ENCODE peak calls at places on chromosomes 3 and 15, in five cellular contexts. One of them, this sample, is unnamed.

GRCh38 chr3:39166134-39166710 is 12.8 kb upstream of the CSRNP1 start:
- DNase-seq in lower lobe of right lung: no peak
- DNase-seq in NB4: peak
- DNase-seq in BE2C: no peak
- DNase-seq in HL-60: no peak
- DNase-seq in this sample: peak

GRCh38 chr15:81784751-81785150 is 261.1 kb downstream of the MEX3B start:
- DNase-seq in lower lobe of right lung: no peak
- DNase-seq in HL-60: no peak
- DNase-seq in BE2C: no peak
- DNase-seq in NB4: no peak
- DNase-seq in this sample: no peak

GRCh38 chr3:155270485-155271342 is 22.8 kb downstream of the STRIT1 start:
- DNase-seq in HL-60: no peak
- DNase-seq in lower lobe of right lung: no peak
- DNase-seq in BE2C: no peak
- DNase-seq in NB4: peak
- DNase-seq in this sample: no peak

GRCh38 chr3:50263443-50264388 is 5.2 kb upstream of the SEMA3B start:
- DNase-seq in HL-60: no peak
- DNase-seq in BE2C: no peak
- DNase-seq in lower lobe of right lung: no peak
- DNase-seq in NB4: no peak
- DNase-seq in this sample: no peak

GRCh38 chr3:186787642-186788481 is 4.5 kb downstream of the EIF4A2 start:
- DNase-seq in HL-60: no peak
- DNase-seq in BE2C: no peak
- DNase-seq in NB4: no peak
- DNase-seq in lower lobe of right lung: no peak
- DNase-seq in this sample: no peak

GRCh38 chr15:59587085-59587826 is 24.3 kb upstream of the GCNT3 start:
- DNase-seq in HL-60: no peak
- DNase-seq in NB4: no peak
- DNase-seq in BE2C: no peak
- DNase-seq in lower lobe of right lung: no peak
- DNase-seq in this sample: no peak

GRCh38 chr3:143535994-143536784 is 312.1 kb downstream of the SLC9A9 start:
- DNase-seq in BE2C: no peak
- DNase-seq in lower lobe of right lung: no peak
- DNase-seq in HL-60: no peak
- DNase-seq in NB4: no peak
- DNase-seq in this sample: no peak

GRCh38 chr3:11562277-11562881 is 81.3 kb downstream of the VGLL4 start:
- DNase-seq in HL-60: no peak
- DNase-seq in BE2C: no peak
- DNase-seq in lower lobe of right lung: no peak
- DNase-seq in NB4: no peak
- DNase-seq in this sample: no peak

GRCh38 chr15:51375966-51376640 is 34.6 kb downstream of the GLDN start:
- DNase-seq in HL-60: no peak
- DNase-seq in BE2C: no peak
- DNase-seq in lower lobe of right lung: no peak
- DNase-seq in NB4: no peak
- DNase-seq in this sample: no peak

GRCh38 chr3:189303584-189303983 is 131.8 kb downstream of the TPRG1 start:
- DNase-seq in NB4: no peak
- DNase-seq in lower lobe of right lung: no peak
- DNase-seq in HL-60: no peak
- DNase-seq in BE2C: no peak
- DNase-seq in this sample: no peak

GRCh38 chr3:59886790-59887189 is 837.0 kb upstream of the CFAP20DC start:
- DNase-seq in lower lobe of right lung: no peak
- DNase-seq in NB4: no peak
- DNase-seq in BE2C: no peak
- DNase-seq in HL-60: no peak
- DNase-seq in this sample: no peak

GRCh38 chr15:58182460-58183163 is 44.4 kb downstream of the AQP9 start:
- DNase-seq in lower lobe of right lung: no peak
- DNase-seq in NB4: peak
- DNase-seq in BE2C: peak
- DNase-seq in HL-60: peak
- DNase-seq in this sample: peak

GRCh38 chr3:118544458-118544857 is 490.2 kb downstream of the IGSF11 start:
- DNase-seq in NB4: no peak
- DNase-seq in BE2C: no peak
- DNase-seq in HL-60: no peak
- DNase-seq in lower lobe of right lung: no peak
- DNase-seq in this sample: no peak

GRCh38 chr3:121821421-121822199 is 13.2 kb downstream of the IQCB1 start:
- DNase-seq in HL-60: no peak
- DNase-seq in lower lobe of right lung: no peak
- DNase-seq in BE2C: no peak
- DNase-seq in NB4: no peak
- DNase-seq in this sample: no peak

GRCh38 chr3:178056868-178057267 is 479.4 kb upstream of the KCNMB2 start:
- DNase-seq in lower lobe of right lung: no peak
- DNase-seq in NB4: no peak
- DNase-seq in BE2C: no peak
- DNase-seq in HL-60: no peak
- DNase-seq in this sample: no peak

GRCh38 chr15:68725736-68726135 is 95.0 kb downstream of the ANP32A start:
- DNase-seq in NB4: peak
- DNase-seq in BE2C: no peak
- DNase-seq in lower lobe of right lung: peak
- DNase-seq in HL-60: peak
- DNase-seq in this sample: peak

GRCh38 chr3:29279830-29280229 is 1.0 kb upstream of the RBMS3 start:
- DNase-seq in HL-60: no peak
- DNase-seq in lower lobe of right lung: no peak
- DNase-seq in BE2C: no peak
- DNase-seq in NB4: no peak
- DNase-seq in this sample: no peak

DNA sequence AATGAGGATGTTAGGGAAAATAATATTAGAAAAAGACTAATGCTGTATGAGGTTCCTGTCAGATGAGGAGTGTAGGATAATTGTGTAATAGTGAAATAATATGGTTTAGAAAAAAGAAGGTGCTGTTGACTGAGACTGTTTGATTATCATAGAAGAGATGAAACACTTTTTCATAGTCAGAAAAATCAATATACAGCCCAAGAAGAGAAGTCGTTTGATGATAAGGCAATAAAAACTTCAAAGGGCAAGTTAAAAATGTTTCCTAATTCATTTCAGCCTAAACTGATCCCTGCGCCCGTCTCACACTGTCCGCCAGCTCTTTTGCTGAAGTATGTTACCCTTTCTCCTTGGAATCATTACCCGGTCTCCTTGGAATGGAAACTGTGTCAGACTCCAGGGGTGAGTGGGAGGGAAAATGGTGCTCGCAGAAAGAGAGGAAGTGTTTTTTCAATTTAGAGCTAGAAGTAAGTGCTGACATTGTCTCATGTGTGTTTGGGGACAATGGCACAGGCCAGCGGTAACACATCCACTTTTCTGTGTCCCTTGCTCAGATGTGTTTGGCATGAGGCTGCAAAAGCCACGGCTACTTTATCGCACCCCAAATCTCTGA is 23.6 kb downstream of the DUT start:
- DNase-seq in HL-60: no peak
- DNase-seq in NB4: no peak
- DNase-seq in lower lobe of right lung: no peak
- DNase-seq in BE2C: no peak
- DNase-seq in this sample: no peak
- H3K4me3 ChIP-seq in HL-60: no peak
- H3K4me3 ChIP-seq in NB4: no peak
- H3K4me3 ChIP-seq in lower lobe of right lung: no peak
- H3K4me3 ChIP-seq in BE2C: no peak
- H3K4me3 ChIP-seq in this sample: no peak

GRCh38 chr3:24522155-24522579 is 27.5 kb upstream of the THRB start:
- DNase-seq in BE2C: peak
- DNase-seq in NB4: no peak
- DNase-seq in HL-60: no peak
- DNase-seq in lower lobe of right lung: no peak
- DNase-seq in this sample: no peak

GRCh38 chr3:24520941-24521305 is 26.3 kb upstream of the THRB start:
- DNase-seq in NB4: no peak
- DNase-seq in lower lobe of right lung: no peak
- DNase-seq in BE2C: no peak
- DNase-seq in HL-60: no peak
- DNase-seq in this sample: no peak

GRCh38 chr3:24520101-24520495 is 25.4 kb upstream of the THRB start:
- DNase-seq in lower lobe of right lung: no peak
- DNase-seq in BE2C: no peak
- DNase-seq in HL-60: no peak
- DNase-seq in NB4: no peak
- DNase-seq in this sample: no peak

GRCh38 chr3:24523195-24523594 is 28.5 kb upstream of the THRB start:
- DNase-seq in lower lobe of right lung: no peak
- DNase-seq in HL-60: no peak
- DNase-seq in BE2C: no peak
- DNase-seq in NB4: no peak
- DNase-seq in this sample: no peak

GRCh38 chr3:24521306-24522154 is 26.9 kb upstream of the THRB start:
- DNase-seq in lower lobe of right lung: peak
- DNase-seq in BE2C: peak
- DNase-seq in HL-60: no peak
- DNase-seq in NB4: no peak
- DNase-seq in this sample: peak
- TF ChIP-seq CTCF in lower lobe of right lung: no peak
- TF ChIP-seq CTCF in BE2C: no peak
- TF ChIP-seq CTCF in HL-60: no peak
- TF ChIP-seq CTCF in NB4: no peak
- TF ChIP-seq CTCF in this sample: no peak

GRCh38 chr3:9795212-9795611 is 2.3 kb downstream of the ARPC4 start:
- DNase-seq in NB4: peak
- DNase-seq in lower lobe of right lung: no peak
- DNase-seq in HL-60: no peak
- DNase-seq in BE2C: no peak
- DNase-seq in this sample: no peak

GRCh38 chr3:9791790-9792404 is 376 bp downstream of the TADA3 start:
- DNase-seq in HL-60: no peak
- DNase-seq in lower lobe of right lung: no peak
- DNase-seq in BE2C: no peak
- DNase-seq in NB4: no peak
- DNase-seq in this sample: no peak

GRCh38 chr3:9792405-9793160 is at the start of the genes ARPC4 and TADA3:
- DNase-seq in HL-60: peak
- DNase-seq in BE2C: peak
- DNase-seq in NB4: peak
- DNase-seq in lower lobe of right lung: peak
- DNase-seq in this sample: peak

GRCh38 chr3:9793161-9793781 is 389 bp downstream of the ARPC4 start:
- DNase-seq in lower lobe of right lung: peak
- DNase-seq in BE2C: no peak
- DNase-seq in HL-60: peak
- DNase-seq in NB4: peak
- DNase-seq in this sample: no peak

GRCh38 chr3:9794400-9794799 is 1.5 kb downstream of the ARPC4 start:
- DNase-seq in HL-60: no peak
- DNase-seq in BE2C: no peak
- DNase-seq in NB4: no peak
- DNase-seq in lower lobe of right lung: no peak
- DNase-seq in this sample: no peak
- H3K4me3 ChIP-seq in HL-60: no peak
- H3K4me3 ChIP-seq in BE2C: no peak
- H3K4me3 ChIP-seq in NB4: no peak
- H3K4me3 ChIP-seq in lower lobe of right lung: no peak
- H3K4me3 ChIP-seq in this sample: no peak

GRCh38 chr3:72887723-72888545 is at the start of gene GXYLT2:
- DNase-seq in HL-60: no peak
- DNase-seq in NB4: peak
- DNase-seq in lower lobe of right lung: peak
- DNase-seq in BE2C: peak
- DNase-seq in this sample: peak
- TF ChIP-seq CTCF in HL-60: no peak
- TF ChIP-seq CTCF in NB4: no peak
- TF ChIP-seq CTCF in lower lobe of right lung: no peak
- TF ChIP-seq CTCF in BE2C: peak
- TF ChIP-seq CTCF in this sample: no peak

GRCh38 chr3:132405188-132405587 is 12.1 kb upstream of the DNAJC13 start:
- DNase-seq in lower lobe of right lung: no peak
- DNase-seq in HL-60: no peak
- DNase-seq in BE2C: no peak
- DNase-seq in NB4: no peak
- DNase-seq in this sample: no peak
- H3K4me3 ChIP-seq in lower lobe of right lung: no peak
- H3K4me3 ChIP-seq in HL-60: no peak
- H3K4me3 ChIP-seq in BE2C: no peak
- H3K4me3 ChIP-seq in NB4: no peak
- H3K4me3 ChIP-seq in this sample: no peak

GRCh38 chr3:123907720-123908119 is 23.6 kb upstream of the MYLK start:
- DNase-seq in HL-60: no peak
- DNase-seq in lower lobe of right lung: no peak
- DNase-seq in NB4: peak
- DNase-seq in BE2C: no peak
- DNase-seq in this sample: no peak
- TF ChIP-seq CTCF in HL-60: no peak
- TF ChIP-seq CTCF in lower lobe of right lung: no peak
- TF ChIP-seq CTCF in NB4: peak
- TF ChIP-seq CTCF in BE2C: peak
- TF ChIP-seq CTCF in this sample: peak

GRCh38 chr3:172539273-172539672 is 16.0 kb upstream of the TNFSF10 start:
- DNase-seq in NB4: no peak
- DNase-seq in lower lobe of right lung: no peak
- DNase-seq in BE2C: no peak
- DNase-seq in HL-60: no peak
- DNase-seq in this sample: no peak
- H3K4me3 ChIP-seq in NB4: no peak
- H3K4me3 ChIP-seq in lower lobe of right lung: no peak
- H3K4me3 ChIP-seq in BE2C: no peak
- H3K4me3 ChIP-seq in HL-60: no peak
- H3K4me3 ChIP-seq in this sample: no peak